ENCODE peak calls at places on chromosomes 16 and 17, in nine cellular contexts. One of them, this sample, is unnamed.

GRCh38 chr17:73539176-73539575 is 105.1 kb downstream of the SDK2 start:
- DNase-seq in upper lobe of right lung: no peak
- DNase-seq in SJCRH30: no peak
- DNase-seq in left ventricle myocardium inferior: no peak
- DNase-seq in H1: no peak
- DNase-seq in cardiac muscle cell: no peak
- DNase-seq in lower lobe of right lung: no peak
- DNase-seq in uterus: no peak
- DNase-seq in AG04450: no peak
- DNase-seq in this sample: no peak

GRCh38 chr16:31664683-31665482 is 137.2 kb downstream of the AHSP start:
- DNase-seq in lower lobe of right lung: no peak
- DNase-seq in cardiac muscle cell: no peak
- DNase-seq in AG04450: no peak
- DNase-seq in uterus: no peak
- DNase-seq in upper lobe of right lung: no peak
- DNase-seq in H1: no peak
- DNase-seq in left ventricle myocardium inferior: no peak
- DNase-seq in SJCRH30: peak
- DNase-seq in this sample: no peak

GRCh38 chr17:47841488-47842308 is 625 bp upstream of the SCRN2 start:
- DNase-seq in upper lobe of right lung: no peak
- DNase-seq in uterus: no peak
- DNase-seq in left ventricle myocardium inferior: no peak
- DNase-seq in SJCRH30: no peak
- DNase-seq in cardiac muscle cell: no peak
- DNase-seq in lower lobe of right lung: no peak
- DNase-seq in H1: no peak
- DNase-seq in AG04450: no peak
- DNase-seq in this sample: no peak

GRCh38 chr16:31467151-31467550 is 4.8 kb upstream of the TGFB1I1 start:
- DNase-seq in uterus: no peak
- DNase-seq in lower lobe of right lung: no peak
- DNase-seq in SJCRH30: no peak
- DNase-seq in upper lobe of right lung: no peak
- DNase-seq in AG04450: no peak
- DNase-seq in cardiac muscle cell: peak
- DNase-seq in left ventricle myocardium inferior: no peak
- DNase-seq in H1: no peak
- DNase-seq in this sample: no peak

GRCh38 chr16:2915196-2915929 is 3.6 kb downstream of the FLYWCH1 start:
- DNase-seq in upper lobe of right lung: no peak
- DNase-seq in lower lobe of right lung: no peak
- DNase-seq in left ventricle myocardium inferior: no peak
- DNase-seq in H1: no peak
- DNase-seq in SJCRH30: no peak
- DNase-seq in uterus: no peak
- DNase-seq in AG04450: no peak
- DNase-seq in cardiac muscle cell: no peak
- DNase-seq in this sample: no peak

GRCh38 chr17:69723741-69724140 is 309.2 kb downstream of the MAP2K6 start:
- DNase-seq in uterus: no peak
- DNase-seq in left ventricle myocardium inferior: no peak
- DNase-seq in AG04450: no peak
- DNase-seq in lower lobe of right lung: no peak
- DNase-seq in H1: no peak
- DNase-seq in cardiac muscle cell: peak
- DNase-seq in upper lobe of right lung: no peak
- DNase-seq in SJCRH30: no peak
- DNase-seq in this sample: no peak

GRCh38 chr16:75113541-75114121 is 2.9 kb downstream of the LDHD start:
- DNase-seq in H1: no peak
- DNase-seq in left ventricle myocardium inferior: no peak
- DNase-seq in upper lobe of right lung: peak
- DNase-seq in SJCRH30: no peak
- DNase-seq in cardiac muscle cell: no peak
- DNase-seq in AG04450: no peak
- DNase-seq in lower lobe of right lung: no peak
- DNase-seq in uterus: no peak
- DNase-seq in this sample: no peak

GRCh38 chr17:49970498-49970897 is 1.5 kb downstream of the DLX4 start:
- DNase-seq in lower lobe of right lung: no peak
- DNase-seq in uterus: no peak
- DNase-seq in SJCRH30: no peak
- DNase-seq in upper lobe of right lung: no peak
- DNase-seq in left ventricle myocardium inferior: no peak
- DNase-seq in AG04450: no peak
- DNase-seq in H1: no peak
- DNase-seq in cardiac muscle cell: no peak
- DNase-seq in this sample: no peak

GRCh38 chr17:27879987-27880608 is 13.1 kb downstream of the LYRM9 start:
- DNase-seq in left ventricle myocardium inferior: peak
- DNase-seq in upper lobe of right lung: peak
- DNase-seq in SJCRH30: peak
- DNase-seq in H1: peak
- DNase-seq in AG04450: peak
- DNase-seq in lower lobe of right lung: peak
- DNase-seq in cardiac muscle cell: peak
- DNase-seq in uterus: peak
- DNase-seq in this sample: peak

GRCh38 chr16:21283521-21284289 is 5.6 kb upstream of the CRYM start:
- DNase-seq in upper lobe of right lung: peak
- DNase-seq in left ventricle myocardium inferior: peak
- DNase-seq in lower lobe of right lung: peak
- DNase-seq in uterus: peak
- DNase-seq in AG04450: no peak
- DNase-seq in H1: peak
- DNase-seq in SJCRH30: no peak
- DNase-seq in cardiac muscle cell: peak
- DNase-seq in this sample: no peak

GRCh38 chr17:27264068-27264812 is 29.7 kb upstream of the WSB1 start:
- DNase-seq in lower lobe of right lung: no peak
- DNase-seq in H1: no peak
- DNase-seq in uterus: no peak
- DNase-seq in upper lobe of right lung: no peak
- DNase-seq in SJCRH30: no peak
- DNase-seq in AG04450: no peak
- DNase-seq in left ventricle myocardium inferior: no peak
- DNase-seq in cardiac muscle cell: no peak
- DNase-seq in this sample: no peak

GRCh38 chr16:89924925-89925307 is 1.8 kb downstream of the TUBB3 start:
- DNase-seq in SJCRH30: no peak
- DNase-seq in uterus: no peak
- DNase-seq in cardiac muscle cell: no peak
- DNase-seq in left ventricle myocardium inferior: no peak
- DNase-seq in lower lobe of right lung: no peak
- DNase-seq in H1: no peak
- DNase-seq in AG04450: no peak
- DNase-seq in upper lobe of right lung: no peak
- DNase-seq in this sample: no peak

GRCh38 chr16:229731-230281 is 557 bp upstream of the LUC7L start:
- DNase-seq in SJCRH30: no peak
- DNase-seq in left ventricle myocardium inferior: no peak
- DNase-seq in lower lobe of right lung: no peak
- DNase-seq in H1: no peak
- DNase-seq in cardiac muscle cell: no peak
- DNase-seq in upper lobe of right lung: no peak
- DNase-seq in uterus: no peak
- DNase-seq in AG04450: no peak
- DNase-seq in this sample: no peak
- H3K4me3 ChIP-seq in SJCRH30: peak
- H3K4me3 ChIP-seq in left ventricle myocardium inferior: peak
- H3K4me3 ChIP-seq in lower lobe of right lung: peak
- H3K4me3 ChIP-seq in H1: peak
- H3K4me3 ChIP-seq in cardiac muscle cell: peak
- H3K4me3 ChIP-seq in upper lobe of right lung: peak
- H3K4me3 ChIP-seq in uterus: peak
- H3K4me3 ChIP-seq in AG04450: peak
- H3K4me3 ChIP-seq in this sample: no peak

DNA sequence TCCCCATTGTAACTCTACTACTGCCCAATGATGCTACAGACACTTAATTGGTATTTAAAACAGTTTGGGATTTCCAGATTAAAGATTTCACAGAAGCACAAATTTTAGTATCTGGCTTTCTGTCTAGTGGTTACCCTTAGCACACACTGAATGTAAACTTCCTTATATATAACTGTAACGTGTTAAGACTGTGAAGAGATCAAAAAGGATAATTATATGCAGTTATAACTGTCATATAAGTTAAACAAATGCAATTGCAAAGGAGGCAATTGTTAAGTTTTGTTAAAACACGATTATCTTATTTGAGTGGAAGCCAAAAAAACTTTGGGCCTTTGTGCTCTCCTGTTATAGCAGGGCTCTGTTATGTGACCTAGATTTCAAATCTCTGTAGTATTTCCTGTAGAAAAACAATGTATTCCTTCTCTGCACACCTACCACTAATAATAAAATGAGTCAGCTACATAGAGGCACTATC is 147.9 kb downstream of the STXBP4 start:
- DNase-seq in SJCRH30: no peak
- DNase-seq in uterus: no peak
- DNase-seq in AG04450: no peak
- DNase-seq in upper lobe of right lung: no peak
- DNase-seq in lower lobe of right lung: no peak
- DNase-seq in H1: no peak
- DNase-seq in cardiac muscle cell: peak
- DNase-seq in left ventricle myocardium inferior: no peak
- DNase-seq in this sample: no peak
- H3K4me3 ChIP-seq in SJCRH30: no peak
- H3K4me3 ChIP-seq in uterus: no peak
- H3K4me3 ChIP-seq in AG04450: no peak
- H3K4me3 ChIP-seq in upper lobe of right lung: no peak
- H3K4me3 ChIP-seq in lower lobe of right lung: no peak
- H3K4me3 ChIP-seq in H1: no peak
- H3K4me3 ChIP-seq in cardiac muscle cell: no peak
- H3K4me3 ChIP-seq in left ventricle myocardium inferior: no peak
- H3K4me3 ChIP-seq in this sample: no peak

DNA sequence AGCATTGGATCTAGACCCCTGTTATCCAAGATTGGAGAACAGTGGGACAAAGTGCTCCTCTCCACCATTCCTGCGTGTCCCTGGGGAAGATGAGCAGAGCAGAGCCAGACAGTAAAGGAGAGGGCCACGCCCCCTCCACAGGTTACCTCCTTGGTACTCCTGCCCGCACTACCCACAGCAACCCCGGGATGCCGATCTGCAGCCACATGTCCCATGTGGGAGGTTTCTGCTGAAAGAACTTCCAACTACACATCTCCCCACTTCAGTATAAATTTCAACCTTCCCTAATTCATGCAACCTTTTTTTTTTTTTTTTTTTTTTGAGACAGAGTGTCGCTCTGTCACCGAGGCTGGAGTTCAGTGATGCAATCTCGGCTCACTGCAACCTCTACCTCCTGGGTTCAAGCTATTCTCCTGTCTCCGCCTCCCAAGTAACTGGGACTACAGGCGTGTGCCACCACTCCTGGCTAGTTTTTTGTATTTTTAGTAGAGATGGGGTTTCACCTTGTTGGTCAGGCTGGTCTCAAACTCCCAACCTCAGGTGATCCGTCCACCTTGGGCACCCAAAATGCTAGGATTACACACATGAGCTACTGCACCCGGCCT is 2.3 kb downstream of the RAB37 start:
- DNase-seq in upper lobe of right lung: no peak
- DNase-seq in lower lobe of right lung: no peak
- DNase-seq in AG04450: no peak
- DNase-seq in left ventricle myocardium inferior: no peak
- DNase-seq in SJCRH30: no peak
- DNase-seq in H1: no peak
- DNase-seq in uterus: no peak
- DNase-seq in cardiac muscle cell: no peak
- DNase-seq in this sample: no peak
- H3K4me3 ChIP-seq in upper lobe of right lung: no peak
- H3K4me3 ChIP-seq in lower lobe of right lung: no peak
- H3K4me3 ChIP-seq in AG04450: no peak
- H3K4me3 ChIP-seq in left ventricle myocardium inferior: no peak
- H3K4me3 ChIP-seq in SJCRH30: no peak
- H3K4me3 ChIP-seq in H1: no peak
- H3K4me3 ChIP-seq in uterus: no peak
- H3K4me3 ChIP-seq in cardiac muscle cell: no peak
- H3K4me3 ChIP-seq in this sample: peak

GRCh38 chr17:7832431-7832830 is 1.6 kb upstream of the KDM6B start:
- DNase-seq in SJCRH30: no peak
- DNase-seq in lower lobe of right lung: no peak
- DNase-seq in uterus: no peak
- DNase-seq in AG04450: no peak
- DNase-seq in upper lobe of right lung: no peak
- DNase-seq in cardiac muscle cell: no peak
- DNase-seq in left ventricle myocardium inferior: no peak
- DNase-seq in H1: no peak
- DNase-seq in this sample: no peak

GRCh38 chr17:7834554-7834890 is 505 bp downstream of the KDM6B start:
- DNase-seq in uterus: peak
- DNase-seq in lower lobe of right lung: peak
- DNase-seq in SJCRH30: no peak
- DNase-seq in cardiac muscle cell: no peak
- DNase-seq in H1: no peak
- DNase-seq in AG04450: no peak
- DNase-seq in left ventricle myocardium inferior: peak
- DNase-seq in upper lobe of right lung: peak
- DNase-seq in this sample: peak

GRCh38 chr17:7833795-7834553 is at the start of gene KDM6B:
- DNase-seq in lower lobe of right lung: peak
- DNase-seq in SJCRH30: peak
- DNase-seq in uterus: peak
- DNase-seq in AG04450: peak
- DNase-seq in upper lobe of right lung: peak
- DNase-seq in left ventricle myocardium inferior: peak
- DNase-seq in cardiac muscle cell: peak
- DNase-seq in H1: peak
- DNase-seq in this sample: peak

GRCh38 chr17:7834891-7835817 is 1.1 kb downstream of the KDM6B start:
- DNase-seq in cardiac muscle cell: peak
- DNase-seq in upper lobe of right lung: peak
- DNase-seq in AG04450: peak
- DNase-seq in lower lobe of right lung: peak
- DNase-seq in SJCRH30: peak
- DNase-seq in uterus: peak
- DNase-seq in H1: peak
- DNase-seq in left ventricle myocardium inferior: peak
- DNase-seq in this sample: peak

DNA sequence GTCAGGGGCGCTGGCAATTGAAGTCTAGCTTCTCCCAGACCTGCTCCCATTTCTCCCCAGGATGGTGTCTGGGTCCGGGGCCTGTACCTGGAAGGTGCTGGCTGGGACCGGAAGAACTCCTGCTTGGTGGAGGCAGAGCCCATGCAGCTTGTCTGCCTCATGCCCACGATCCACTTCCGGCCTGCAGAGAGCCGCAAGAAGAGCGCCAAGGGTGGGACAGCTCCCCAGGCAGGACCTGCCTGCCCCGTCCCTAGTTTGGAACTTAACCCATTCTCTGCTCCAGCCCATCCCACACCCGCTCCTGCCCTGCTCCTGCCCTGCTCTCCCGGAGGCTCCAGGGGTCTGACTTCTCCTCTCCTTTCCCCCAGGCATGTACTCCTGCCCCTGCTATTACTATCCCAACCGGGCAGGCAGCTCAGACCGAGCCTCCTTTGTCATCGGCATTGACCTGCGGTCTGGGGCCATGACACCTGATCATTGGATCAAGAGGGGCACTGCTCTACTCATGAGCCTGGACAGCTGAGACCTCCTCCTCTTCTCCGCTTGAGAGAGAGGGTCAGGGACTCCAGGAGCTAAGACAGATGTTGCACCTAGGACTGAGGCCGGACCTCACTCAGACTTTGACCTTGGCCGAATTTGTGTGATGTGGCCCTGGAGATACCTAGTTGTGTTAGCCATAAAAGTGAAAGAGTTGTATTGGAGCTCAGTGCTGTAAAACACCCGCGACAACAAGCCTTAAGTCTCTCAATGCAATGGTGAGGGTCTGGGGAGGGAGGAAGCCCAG is 814 bp upstream of the KDM6B start:
- DNase-seq in lower lobe of right lung: no peak
- DNase-seq in left ventricle myocardium inferior: no peak
- DNase-seq in cardiac muscle cell: no peak
- DNase-seq in SJCRH30: no peak
- DNase-seq in upper lobe of right lung: no peak
- DNase-seq in uterus: no peak
- DNase-seq in AG04450: no peak
- DNase-seq in H1: no peak
- DNase-seq in this sample: no peak
- H3K4me3 ChIP-seq in lower lobe of right lung: peak
- H3K4me3 ChIP-seq in left ventricle myocardium inferior: peak
- H3K4me3 ChIP-seq in cardiac muscle cell: peak
- H3K4me3 ChIP-seq in SJCRH30: peak
- H3K4me3 ChIP-seq in upper lobe of right lung: peak
- H3K4me3 ChIP-seq in uterus: peak
- H3K4me3 ChIP-seq in AG04450: peak
- H3K4me3 ChIP-seq in H1: peak
- H3K4me3 ChIP-seq in this sample: peak